ENCODE peak calls at places on chromosomes 3 and 15, in four cellular contexts. C is activated CD4-positive, CD25-positive, alpha-beta regulatory T cell treated with anti-CD3 and anti-CD28 coated beads, Interleukin-2, amount 50 U/mL, for 72 hours; U is stimulated activated CD4-positive, alpha-beta T cell treated with anti-CD3 and anti-CD28 coated beads, TNF-alpha, amount 100 ng/mL, for 1 hour; Z is B cell. F is an unnamed sample.

GRCh38 chr3:155805204-155805801 is 775 bp downstream of the C3orf33 start:
- DNase-seq in C (no peak), U (no peak), Z (no peak), F (peak)

GRCh38 chr15:65044724-65045481 is at the start of gene SLC51B:
- DNase-seq in C (no peak), U (no peak), Z (no peak), F (peak)

GRCh38 chr3:51388286-51389029 is 2.6 kb upstream of the RBM15B start:
- DNase-seq in C (no peak), U (no peak), Z (no peak), F (peak)

GRCh38 chr15:78440375-78441373 is 2.7 kb downstream of the IREB2 start:
- DNase-seq in C (no peak), U (no peak), Z (no peak), F (no peak)

GRCh38 chr3:15795563-15796308 is 2.0 kb downstream of the ANKRD28 start:
- DNase-seq in C (no peak), U (no peak), Z (peak), F (peak)

GRCh38 chr15:36428102-36428845 is 151.2 kb upstream of the CDIN1 start:
- DNase-seq in C (no peak), U (no peak), Z (no peak), F (peak)

GRCh38 chr3:50442940-50443579 is 60.4 kb downstream of the CACNA2D2 start:
- DNase-seq in C (no peak), U (no peak), Z (no peak), F (no peak)

GRCh38 chr3:29527251-29527650 is 246.4 kb downstream of the RBMS3 start:
- DNase-seq in C (no peak), U (no peak), Z (no peak), F (no peak)

GRCh38 chr3:81268526-81268925 is 492.9 kb downstream of the GBE1 start:
- DNase-seq in C (no peak), U (no peak), Z (no peak), F (peak)

GRCh38 chr15:99051308-99051707 is 43.7 kb upstream of the PGPEP1L start:
- DNase-seq in C (no peak), U (no peak), Z (no peak), F (no peak)

GRCh38 chr3:117281371-117281770 is 571.8 kb downstream of the TUSC7 start:
- DNase-seq in C (no peak), U (no peak), Z (no peak), F (no peak)

GRCh38 chr15:77144492-77145070 is 73.7 kb upstream of the TSPAN3 start:
- DNase-seq in C (no peak), U (no peak), Z (no peak), F (peak)

GRCh38 chr15:75966073-75966472 is 46.2 kb downstream of the NRG4 start:
- DNase-seq in C (no peak), U (no peak), Z (no peak), F (peak)